ENCODE peak calls at places on chromosome 3, in ten cellular contexts. Z is pancreas, Y is PC-3, C is SJSA1, J is heart left ventricle, V is lower lobe of right lung, D is psoas muscle, S is brain microvascular endothelial cell, E is aorta, B is upper lobe of right lung. U is an unnamed sample.

GRCh38 chr3:141076821-141077571 is 25.8 kb downstream of the SPSB4 start:
- DNase-seq in C (no peak), Z (peak; percentile 71), J (peak; percentile 56), D (peak; percentile 69), Y (no peak), E (peak; percentile 85), V (peak; percentile 71), S (peak; percentile 73), B (peak; percentile 79), U (no peak)

GRCh38 chr3:187746059-187746453 is 788 bp upstream of the BCL6 start:
- DNase-seq in E (no peak), S (no peak), J (no peak), D (no peak), V (no peak), Y (no peak), Z (no peak), C (no peak), B (no peak), U (no peak)

GRCh38 chr3:189721873-189722665 is 90.9 kb downstream of the TP63 start:
- DNase-seq in C (no peak), J (no peak), Z (no peak), Y (no peak), E (no peak), V (no peak), D (no peak), B (no peak), S (no peak), U (no peak)

GRCh38 chr3:170044280-170044679 is 6.5 kb downstream of the GPR160 start:
- DNase-seq in B (no peak), Y (no peak), E (no peak), J (no peak), Z (no peak), D (no peak), S (no peak), V (no peak), C (no peak), U (no peak)

GRCh38 chr3:73600293-73600938 is 24.3 kb downstream of the PDZRN3 start:
- DNase-seq in J (no peak), C (no peak), Z (no peak), E (no peak), D (no peak), V (no peak), S (no peak), Y (no peak), B (no peak), U (no peak)

GRCh38 chr3:17466028-17466427 is 276.4 kb downstream of the TBC1D5 start:
- DNase-seq in Z (no peak), Y (peak; percentile 54), S (peak; percentile 15), C (no peak), B (no peak), J (no peak), V (no peak), E (no peak), D (no peak), U (no peak)

GRCh38 chr3:143897558-143898305 is 49.5 kb upstream of the SLC9A9 start:
- DNase-seq in S (peak; percentile 54), V (no peak), E (no peak), D (no peak), B (no peak), Y (no peak), J (no peak), C (no peak), Z (no peak), U (no peak)

GRCh38 chr3:77254967-77255831 is 215.3 kb downstream of the ROBO2 start:
- DNase-seq in E (no peak), V (no peak), J (no peak), Z (no peak), D (no peak), B (no peak), C (no peak), Y (peak; percentile 80), S (peak; percentile 56), U (peak; percentile 4)

GRCh38 chr3:81485444-81485865 is 276.0 kb downstream of the GBE1 start:
- DNase-seq in B (no peak), E (no peak), S (peak; percentile 77), Y (peak; percentile 73), V (no peak), Z (no peak), D (no peak), J (no peak), C (no peak), U (no peak)

GRCh38 chr3:188911033-188911850 is 260.5 kb upstream of the TPRG1 start:
- DNase-seq in B (no peak), J (no peak), V (no peak), Z (no peak), D (no peak), S (no peak), E (no peak), Y (no peak), C (no peak), U (no peak)

GRCh38 chr3:112582242-112582874 is 20.5 kb downstream of the SLC35A5 start:
- DNase-seq in V (no peak), J (no peak), Z (no peak), B (no peak), E (no peak), C (no peak), D (no peak), Y (peak; percentile 73), S (peak; percentile 42), U (no peak)

GRCh38 chr3:119497824-119498187 is 541 bp upstream of the TIMMDC1 start:
- DNase-seq in D (peak; percentile 50), E (no peak), Y (peak; percentile 38), J (no peak), B (no peak), S (no peak), V (no peak), C (no peak), Z (peak; percentile 58), U (no peak)

GRCh38 chr3:73490453-73491311 is 134.1 kb downstream of the PDZRN3 start:
- DNase-seq in J (peak; percentile 57), V (peak; percentile 51), Y (no peak), B (no peak), D (peak; percentile 41), Z (no peak), C (no peak), E (no peak), S (peak; percentile 53), U (no peak)

GRCh38 chr3:25751048-25751447 is 32.2 kb downstream of the NGLY1 start:
- DNase-seq in Z (no peak), V (no peak), Y (no peak), D (no peak), S (no peak), B (no peak), C (no peak), J (no peak), E (no peak), U (no peak)

GRCh38 chr3:25744477-25744876 is 38.8 kb downstream of the NGLY1 start:
- DNase-seq in D (no peak), E (no peak), B (no peak), Y (no peak), V (no peak), C (no peak), J (no peak), S (no peak), Z (no peak), U (no peak)

GRCh38 chr3:25751691-25752090 is 31.6 kb downstream of the NGLY1 start:
- DNase-seq in V (no peak), S (no peak), D (no peak), J (no peak), E (no peak), Z (no peak), C (no peak), B (no peak), Y (no peak), U (no peak)

GRCh38 chr3:25748189-25748588 is 35.1 kb downstream of the NGLY1 start:
- DNase-seq in V (no peak), D (no peak), C (no peak), E (no peak), Z (no peak), B (no peak), Y (no peak), S (no peak), J (no peak), U (no peak)

GRCh38 chr3:25747033-25747432 is 36.2 kb downstream of the NGLY1 start:
- DNase-seq in B (no peak), J (no peak), Z (no peak), C (no peak), E (no peak), V (no peak), D (no peak), S (peak; percentile 0), Y (peak; percentile 79), U (peak; percentile 21)
- H3K36me3 ChIP-seq in B (peaks cover 55% of the 10 kb centered on the region), J (peaks cover 29% of the 10 kb centered on the region), Z (peaks cover 21% of the 10 kb centered on the region), C (peaks cover 16% of the 10 kb centered on the region), E (peaks cover 7% of the 10 kb centered on the region), V (peaks cover 60% of the 10 kb centered on the region), D (peaks cover 5% of the 10 kb centered on the region), S (peaks cover 6% of the 10 kb centered on the region), Y (peaks cover 28% of the 10 kb centered on the region), U (no peaks in the 10 kb centered on the region)

DNA sequence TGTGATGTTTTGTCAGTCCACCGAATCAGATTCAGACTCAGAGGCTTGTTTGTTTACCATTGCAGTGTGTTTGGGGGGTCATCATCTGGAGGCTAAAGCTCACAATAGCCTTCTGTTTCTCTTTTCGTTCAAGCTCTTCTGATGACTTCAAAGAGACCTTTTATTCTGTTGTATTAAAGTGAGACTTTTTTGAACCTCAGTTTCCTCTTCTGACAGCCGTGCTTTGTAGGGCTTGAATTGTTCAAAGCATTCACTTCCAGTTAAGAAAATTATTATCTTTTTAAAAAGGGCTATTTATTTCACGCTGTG is 1.3 kb downstream of the PXK start:
- DNase-seq in Y (no peak), E (no peak), C (no peak), B (no peak), S (no peak), J (no peak), D (no peak), Z (no peak), V (no peak), U (no peak)
- H3K27ac ChIP-seq in Y (peak overlapping the region; percentile 91), E (no peak overlapping the region), C (no peak overlapping the region), B (peak overlapping the region; percentile 38), S (no peak overlapping the region), J (no peak overlapping the region), D (peak overlapping the region; percentile 43), Z (peak overlapping the region; percentile 2), V (peak overlapping the region; percentile 60), U (peak overlapping the region; percentile 51)

DNA sequence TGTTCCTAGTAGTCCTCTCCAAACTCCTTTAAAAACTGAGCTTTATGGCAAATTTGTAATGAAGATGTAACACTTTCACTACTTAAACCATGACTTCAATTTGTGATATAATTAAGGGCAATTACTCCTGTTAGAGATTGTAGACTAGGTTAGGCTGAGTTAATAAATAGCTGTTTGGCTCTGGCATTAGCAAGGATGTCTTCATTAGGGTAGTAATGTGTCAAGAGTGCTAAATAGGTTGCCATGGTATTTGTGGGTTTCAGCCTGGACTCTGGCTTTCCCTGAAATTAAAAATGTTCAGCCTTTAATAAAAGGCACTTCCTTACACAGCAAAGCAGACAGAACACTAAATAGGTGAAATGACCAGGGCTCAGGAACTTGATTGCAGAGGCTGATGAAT is 71.9 kb downstream of the GHSR start:
- DNase-seq in J (no peak), E (no peak), Z (no peak), V (no peak), D (no peak), C (no peak), S (no peak), Y (no peak), B (no peak), U (no peak)
- H3K36me3 ChIP-seq in J (peaks cover 48% of the 10 kb centered on the region), E (peaks cover 23% of the 10 kb centered on the region), Z (peaks cover 39% of the 10 kb centered on the region), V (peaks cover 88% of the 10 kb centered on the region), D (peaks cover 13% of the 10 kb centered on the region), C (peaks cover 61% of the 10 kb centered on the region), S (peaks cover 84% of the 10 kb centered on the region), Y (peaks cover 27% of the 10 kb centered on the region), B (peaks cover 79% of the 10 kb centered on the region), U (peaks cover 23% of the 10 kb centered on the region)

DNA sequence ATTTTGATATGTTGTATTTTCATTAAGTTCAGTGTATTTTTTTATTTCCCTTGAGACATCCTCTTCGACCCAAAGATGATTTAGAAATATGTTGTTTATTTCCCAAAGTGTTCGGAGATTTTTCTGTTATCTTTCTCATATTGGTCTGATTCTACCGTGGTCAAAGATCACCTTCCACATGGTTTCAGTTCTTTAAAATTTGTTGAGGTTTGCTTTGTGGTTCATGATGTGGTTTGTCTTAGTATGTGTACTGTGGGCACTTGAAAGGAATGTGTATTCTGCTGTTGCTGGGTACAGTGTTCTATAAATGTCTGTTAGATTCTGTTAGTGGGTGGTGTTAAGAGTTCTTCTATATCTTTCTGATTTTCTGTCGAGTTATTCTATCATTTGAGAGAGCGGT is 103.4 kb upstream of the FHIT start:
- DNase-seq in E (no peak), J (no peak), Y (no peak), B (no peak), D (no peak), S (no peak), Z (no peak), C (no peak), V (no peak), U (no peak)
- H3K27ac ChIP-seq in E (no peak overlapping the region), J (no peak overlapping the region), Y (no peak overlapping the region), B (no peak overlapping the region), D (no peak overlapping the region), S (no peak overlapping the region), Z (no peak overlapping the region), C (no peak overlapping the region), V (no peak overlapping the region), U (no peak overlapping the region)